ENCODE peak calls at places on chromosomes 5 and 9, in eight cellular contexts. A, S, L, Y, Z, E, C and U are unnamed samples.

GRCh38 chr5:133846478-133847226 is 121.8 kb downstream of the C5orf15 start:
- DNase-seq in A (no peak), S (no peak), L (no peak), Y (no peak), Z (no peak), E (peak; percentile 29), C (no peak), U (no peak)

GRCh38 chr5:1020461-1020961 is 11.9 kb downstream of the NKD2 start:
- DNase-seq in A (no peak), S (no peak), L (no peak), Y (no peak), Z (no peak), E (no peak), C (no peak), U (no peak)

GRCh38 chr5:31809037-31809910 is 170.3 kb downstream of the PDZD2 start:
- DNase-seq in A (peak; percentile 8), S (peak; percentile 48), L (peak; percentile 59), Y (peak; percentile 74), Z (peak; percentile 75), E (no peak), C (no peak), U (peak; percentile 73)

GRCh38 chr5:25568989-25569625 is 924.3 kb upstream of the CDH10 start:
- DNase-seq in A (peak; percentile 17), S (no peak), L (no peak), Y (no peak), Z (no peak), E (no peak), C (peak; percentile 1), U (no peak)

GRCh38 chr5:160772854-160773253 is 79.2 kb downstream of the ATP10B start:
- DNase-seq in A (no peak), S (no peak), L (no peak), Y (no peak), Z (no peak), E (no peak), C (no peak), U (no peak)

GRCh38 chr9:89999176-89999533 is 394.3 kb downstream of the GADD45G start:
- DNase-seq in A (no peak), S (no peak), L (peak; percentile 66), Y (no peak), Z (no peak), E (no peak), C (no peak), U (no peak)

GRCh38 chr5:117633093-117633492 is 1058.5 kb upstream of the SEMA6A start:
- DNase-seq in A (no peak), S (no peak), L (no peak), Y (no peak), Z (no peak), E (no peak), C (no peak), U (no peak)

GRCh38 chr9:77917800-77918199 is 113.8 kb downstream of the GNAQ start:
- DNase-seq in A (no peak), S (no peak), L (no peak), Y (no peak), Z (no peak), E (no peak), C (no peak), U (no peak)

GRCh38 chr9:127910613-127911205 is 6.1 kb downstream of the ST6GALNAC4 start:
- DNase-seq in A (no peak), S (peak; percentile 50), L (no peak), Y (no peak), Z (no peak), E (no peak), C (no peak), U (no peak)

GRCh38 chr9:122337561-122337939 is 33.3 kb upstream of the PTGS1 start:
- DNase-seq in A (no peak), S (no peak), L (no peak), Y (no peak), Z (no peak), E (no peak), C (no peak), U (no peak)

GRCh38 chr9:106799146-106799545 is 63.8 kb upstream of the ZNF462 start:
- DNase-seq in A (no peak), S (peak; percentile 81), L (peak; percentile 74), Y (no peak), Z (no peak), E (no peak), C (no peak), U (no peak)

GRCh38 chr9:70817306-70817705 is 304.1 kb downstream of the TRPM3 start:
- DNase-seq in A (no peak), S (no peak), L (no peak), Y (no peak), Z (no peak), E (no peak), C (no peak), U (no peak)

GRCh38 chr5:150497274-150497988 is 10.5 kb upstream of the NDST1 start:
- DNase-seq in A (no peak), S (peak; percentile 92), L (peak; percentile 96), Y (peak; percentile 58), Z (no peak), E (peak; percentile 95), C (no peak), U (no peak)

GRCh38 chr9:116547729-116548426 is 139.2 kb upstream of the TRIM32 start:
- DNase-seq in A (no peak), S (no peak), L (no peak), Y (no peak), Z (no peak), E (no peak), C (no peak), U (no peak)

GRCh38 chr5:125408582-125409069 is 662.2 kb upstream of the ZNF608 start:
- DNase-seq in A (no peak), S (peak; percentile 65), L (peak; percentile 97), Y (no peak), Z (no peak), E (no peak), C (no peak), U (no peak)

GRCh38 chr5:179802950-179803562 is 3.6 kb downstream of the MGAT4B start:
- DNase-seq in A (no peak), S (no peak), L (no peak), Y (no peak), Z (no peak), E (no peak), C (no peak), U (no peak)

GRCh38 chr9:88991066-88992030 is at the start of gene S1PR3:
- DNase-seq in A (no peak), S (peak; percentile 45), L (peak; percentile 51), Y (peak; percentile 29), Z (peak; percentile 43), E (peak; percentile 83), C (no peak), U (peak; percentile 29)

GRCh38 chr9:110672873-110673508 is 4.4 kb downstream of the MUSK start:
- DNase-seq in A (no peak), S (no peak), L (no peak), Y (no peak), Z (no peak), E (no peak), C (no peak), U (no peak)

GRCh38 chr5:128100860-128101557 is 17.4 kb downstream of the SLC12A2 start:
- DNase-seq in A (no peak), S (no peak), L (no peak), Y (no peak), Z (no peak), E (no peak), C (no peak), U (no peak)

GRCh38 chr9:87793292-87793691 is 67.4 kb downstream of the CTSL start:
- DNase-seq in A (no peak), S (no peak), L (peak; percentile 70), Y (peak; percentile 48), Z (peak; percentile 51), E (no peak), C (no peak), U (no peak)

DNA sequence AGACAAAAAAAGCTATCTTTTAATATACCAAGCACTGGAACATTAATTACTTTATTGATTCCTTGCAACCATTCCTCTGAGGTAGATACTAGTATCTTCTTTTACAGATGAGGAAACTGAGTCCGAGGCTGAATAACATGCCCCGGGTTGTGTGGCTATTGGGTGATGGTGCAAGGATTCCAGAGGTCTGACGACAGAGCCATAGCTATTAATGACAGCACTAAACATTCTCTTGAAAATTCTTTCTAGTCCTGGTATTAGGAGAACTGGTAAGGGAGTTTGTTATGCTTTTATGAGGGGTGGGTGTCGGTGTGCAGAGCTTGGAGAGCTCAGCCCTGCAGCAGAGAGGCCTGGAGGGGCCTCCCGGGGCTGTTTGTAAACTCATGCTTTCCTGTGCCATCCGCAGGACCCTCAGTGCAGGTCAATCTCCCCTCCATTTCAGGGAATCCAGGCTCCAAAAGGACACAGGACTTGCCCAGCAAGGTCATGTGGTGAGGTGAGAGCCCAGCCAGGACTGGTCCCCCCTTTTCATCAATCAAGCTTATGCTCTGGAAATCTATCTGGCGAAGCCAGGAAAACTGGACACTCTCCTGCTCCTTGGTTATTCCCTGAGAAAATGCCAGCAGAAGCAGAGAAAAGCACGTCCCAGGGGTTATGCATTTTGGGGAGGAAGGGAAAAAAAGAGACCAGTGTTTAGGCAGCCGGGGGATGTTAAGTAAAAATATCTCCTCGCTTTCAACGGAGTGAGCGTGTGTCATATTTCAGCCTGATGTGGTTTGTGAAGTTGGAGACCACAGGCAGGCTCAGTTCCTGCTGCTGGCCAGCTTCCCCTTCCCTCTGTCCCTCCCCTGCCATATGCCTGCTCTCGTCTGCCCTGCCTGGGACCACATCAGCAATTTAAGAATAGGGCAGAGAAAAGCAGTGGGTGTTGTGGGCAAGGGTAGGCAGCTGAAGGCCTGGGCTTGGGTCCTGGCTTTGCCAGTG is 3.7 kb downstream of the GSN start:
- DNase-seq in A (no peak), S (no peak), L (peak; percentile 48), Y (peak; percentile 37), Z (no peak), E (peak; percentile 80), C (no peak), U (no peak)
- H3K4me3 ChIP-seq in A (no peak overlapping the region), S (no peak overlapping the region), L (no peak overlapping the region), Y (no peak overlapping the region), Z (no peak overlapping the region), E (peak overlapping the region; percentile 91), C (no peak overlapping the region), U (no peak overlapping the region)

GRCh38 chr9:847505-847904 is 6.0 kb downstream of the DMRT1 start:
- DNase-seq in A (no peak), S (no peak), L (no peak), Y (no peak), Z (no peak), E (no peak), C (no peak), U (no peak)
- H3K4me3 ChIP-seq in A (no peak overlapping the region), S (no peak overlapping the region), L (no peak overlapping the region), Y (no peak overlapping the region), Z (no peak overlapping the region), E (no peak overlapping the region), C (no peak overlapping the region), U (no peak overlapping the region)

GRCh38 chr9:91151014-91151740 is 210.5 kb downstream of the AUH start:
- DNase-seq in A (peak; percentile 83), S (no peak), L (peak; percentile 95), Y (peak; percentile 52), Z (no peak), E (no peak), C (no peak), U (no peak)
- H3K4me3 ChIP-seq in A (peak overlapping the region; percentile 18), S (no peak overlapping the region), L (no peak overlapping the region), Y (no peak overlapping the region), Z (no peak overlapping the region), E (no peak overlapping the region), C (no peak overlapping the region), U (no peak overlapping the region)

DNA sequence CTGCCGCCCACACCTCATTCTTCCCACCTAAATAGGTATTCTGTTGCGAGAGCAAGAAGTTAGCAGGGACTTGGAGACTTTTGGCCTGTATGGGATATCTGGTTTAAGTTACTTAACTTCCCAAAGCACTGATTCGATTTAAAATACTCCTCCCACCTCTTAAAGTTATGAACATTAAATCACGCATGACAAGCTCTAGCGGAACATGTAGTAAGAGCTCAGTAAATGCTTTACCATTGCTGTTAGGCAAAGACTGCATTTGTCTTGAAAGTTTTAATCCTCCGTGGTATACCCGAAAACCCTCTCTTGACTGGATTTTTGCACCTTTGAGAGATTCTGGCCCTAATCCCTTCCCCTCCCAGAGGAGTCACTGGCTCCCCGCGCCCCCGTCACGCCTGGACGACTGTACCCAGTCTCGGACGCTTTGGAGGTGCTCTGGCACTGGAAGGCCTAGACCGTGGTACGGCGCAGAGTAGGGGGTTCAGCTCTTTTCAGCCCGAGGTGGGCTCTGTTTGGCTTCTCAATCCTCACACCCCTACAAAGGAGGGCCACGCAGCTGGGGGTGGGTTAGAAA is 4.4 kb downstream of the GDNF start:
- DNase-seq in A (no peak), S (no peak), L (no peak), Y (no peak), Z (no peak), E (no peak), C (no peak), U (no peak)
- H3K4me3 ChIP-seq in A (no peak overlapping the region), S (no peak overlapping the region), L (no peak overlapping the region), Y (no peak overlapping the region), Z (no peak overlapping the region), E (no peak overlapping the region), C (no peak overlapping the region), U (no peak overlapping the region)